ENCODE peak calls at places on chromosomes 3 and 15, in four cellular contexts. R is epithelial cell of esophagus, V is endothelial cell, Y is lung. G is an unnamed sample.

GRCh38 chr3:67082533-67083024 is 84.5 kb downstream of the KBTBD8 start:
- DNase-seq in R (no peak), V (no peak), Y (no peak), G (no peak)

GRCh38 chr3:53774414-53774813 is 71.8 kb downstream of the CHDH start:
- DNase-seq in R (no peak), V (no peak), Y (no peak), G (no peak)

GRCh38 chr15:82146990-82147461 is 101.2 kb upstream of the MEX3B start:
- DNase-seq in R (peak; percentile 86), V (no peak), Y (no peak), G (peak; percentile 77)

GRCh38 chr15:88654430-88655102 is 15.8 kb downstream of the ISG20 start:
- DNase-seq in R (no peak), V (no peak), Y (peak; percentile 27), G (no peak)

GRCh38 chr3:30681276-30682211 is 75.1 kb downstream of the TGFBR2 start:
- DNase-seq in R (peak; percentile 7), V (peak; percentile 20), Y (no peak), G (peak; percentile 40)

GRCh38 chr3:151290673-151291072 is 12.3 kb upstream of the P2RY14 start:
- DNase-seq in R (peak; percentile 39), V (no peak), Y (no peak), G (peak; percentile 64)

GRCh38 chr3:187721055-187721454 is 18.7 kb upstream of the RTP2 start:
- DNase-seq in R (no peak), V (no peak), Y (no peak), G (no peak)

GRCh38 chr3:118766306-118766669 is 268.4 kb downstream of the IGSF11 start:
- DNase-seq in R (no peak), V (no peak), Y (no peak), G (no peak)

GRCh38 chr3:42497009-42497731 is 5.3 kb upstream of the VIPR1 start:
- DNase-seq in R (no peak), V (no peak), Y (no peak), G (peak; percentile 75)

GRCh38 chr3:63232764-63233396 is 45.2 kb upstream of the SYNPR start:
- DNase-seq in R (peak; percentile 15), V (no peak), Y (no peak), G (peak; percentile 14)

GRCh38 chr15:28113426-28114113 is 14.5 kb upstream of the OCA2 start:
- DNase-seq in R (no peak), V (no peak), Y (no peak), G (no peak)

GRCh38 chr15:101641894-101642293 is 10.3 kb downstream of the TM2D3 start:
- DNase-seq in R (peak; percentile 71), V (no peak), Y (no peak), G (no peak)

GRCh38 chr3:188037116-188037718 is 116.7 kb upstream of the LPP start:
- DNase-seq in R (peak; percentile 45), V (peak; percentile 12), Y (no peak), G (peak; percentile 50)

DNA sequence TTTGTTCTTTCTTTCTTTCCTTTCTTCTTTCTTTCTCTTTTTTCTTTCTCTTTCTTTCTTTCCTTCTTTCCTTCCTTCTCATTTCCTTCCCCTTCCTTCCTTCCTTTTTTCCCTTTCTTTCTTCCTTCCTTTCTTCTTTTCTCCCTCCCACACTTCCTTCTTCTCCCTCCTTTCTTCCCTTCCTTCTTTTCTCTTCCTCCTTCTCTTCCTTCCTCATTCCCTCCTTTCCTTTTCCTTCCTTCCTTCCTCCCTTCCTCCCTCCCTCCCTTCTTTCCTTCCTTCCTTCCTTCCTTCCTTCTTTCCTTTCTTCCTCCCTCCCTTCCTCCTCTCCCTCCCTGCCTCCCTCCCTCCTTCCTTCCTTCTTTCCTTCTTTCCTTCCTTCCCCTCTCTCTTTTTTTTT is 755.7 kb upstream of the GRM7 start:
- DNase-seq in R (no peak), V (no peak), Y (no peak), G (no peak)
- TF ChIP-seq CTCF in R (no peak), V (no peak), Y (no peak), G (no peak)

DNA sequence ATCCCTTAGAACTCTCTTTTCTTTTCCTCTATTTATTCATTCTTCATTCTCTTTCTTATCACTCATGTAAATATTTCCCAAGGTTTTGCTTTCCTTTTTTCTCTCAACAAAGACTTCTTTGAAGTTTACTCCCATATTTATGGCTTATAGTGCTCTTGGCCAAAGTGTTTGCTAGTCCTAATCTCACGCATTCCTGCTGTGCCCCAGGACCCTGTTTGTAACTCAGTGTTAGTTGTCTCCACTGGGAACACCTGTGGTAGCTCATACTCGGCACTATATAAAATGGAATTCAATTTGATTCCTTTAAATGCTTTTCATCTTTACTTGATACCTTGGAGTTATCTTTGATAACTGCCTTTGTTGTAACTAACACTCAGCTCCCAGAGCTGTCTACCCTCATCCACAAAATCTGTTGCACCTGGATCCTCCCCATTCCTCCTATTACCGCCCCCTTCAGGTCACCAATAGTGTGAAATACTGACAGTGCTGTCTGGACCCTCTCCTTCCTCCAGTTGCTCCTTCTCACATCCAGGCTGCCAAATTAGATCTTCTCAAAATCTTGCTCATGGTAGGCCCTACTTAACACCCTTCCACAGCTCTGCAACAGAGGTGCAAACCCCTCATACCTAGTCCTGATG is 76.8 kb downstream of the TIGIT start:
- DNase-seq in R (no peak), V (no peak), Y (no peak), G (no peak)
- TF ChIP-seq CTCF in R (peak; percentile 7), V (peak; percentile 52), Y (no peak), G (peak; percentile 8)

GRCh38 chr15:95616306-95616705 is 714.2 kb upstream of the NR2F2 start:
- DNase-seq in R (peak; percentile 56), V (no peak), Y (no peak), G (no peak)
- TF ChIP-seq CTCF in R (no peak), V (no peak), Y (no peak), G (no peak)

GRCh38 chr3:36600413-36600812 is 163.9 kb downstream of the DCLK3 start:
- DNase-seq in R (no peak), V (no peak), Y (no peak), G (no peak)
- TF ChIP-seq CTCF in R (no peak), V (no peak), Y (no peak), G (no peak)

GRCh38 chr15:25179673-25180511 is 225.1 kb downstream of the SNRPN start:
- DNase-seq in R (no peak), V (no peak), Y (no peak), G (no peak)
- TF ChIP-seq CTCF in R (no peak), V (no peak), Y (no peak), G (no peak)

DNA sequence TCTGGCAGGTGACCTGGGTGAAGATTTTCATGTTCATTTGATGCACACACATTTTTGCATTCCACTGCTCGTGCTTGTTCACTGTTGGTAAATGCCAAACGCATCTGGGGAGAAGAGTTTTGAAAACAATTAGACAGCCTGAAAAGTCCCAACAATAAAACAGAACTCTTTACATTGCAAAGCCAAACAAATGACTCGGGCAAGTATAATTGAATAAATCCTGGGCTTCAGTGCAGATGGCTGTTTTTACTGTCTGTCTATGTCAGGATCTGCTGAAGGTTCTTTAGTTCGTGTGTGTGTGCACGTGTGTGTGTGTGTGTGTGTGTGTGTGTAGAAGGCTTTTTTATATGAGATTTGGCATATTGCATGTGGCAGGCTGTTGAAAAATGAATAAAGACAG is 277.5 kb upstream of the CDIN1 start:
- DNase-seq in R (no peak), V (no peak), Y (no peak), G (no peak)
- TF ChIP-seq CTCF in R (no peak), V (no peak), Y (no peak), G (no peak)

GRCh38 chr3:158539414-158540014 is 31.5 kb upstream of the MLF1 start:
- DNase-seq in R (peak; percentile 55), V (peak; percentile 47), Y (no peak), G (peak; percentile 72)
- TF ChIP-seq CTCF in R (peak; percentile 61), V (peak; percentile 76), Y (no peak), G (peak; percentile 56)

GRCh38 chr3:153967260-153967659 is 153.9 kb upstream of the ARHGEF26 start:
- DNase-seq in R (no peak), V (no peak), Y (no peak), G (no peak)

GRCh38 chr3:153972862-153973261 is 148.3 kb upstream of the ARHGEF26 start:
- DNase-seq in R (no peak), V (no peak), Y (no peak), G (no peak)

GRCh38 chr3:153970047-153970446 is 151.1 kb upstream of the ARHGEF26 start:
- DNase-seq in R (peak; percentile 46), V (no peak), Y (no peak), G (no peak)

GRCh38 chr3:153973722-153974121 is 147.5 kb upstream of the ARHGEF26 start:
- DNase-seq in R (no peak), V (no peak), Y (no peak), G (no peak)

DNA sequence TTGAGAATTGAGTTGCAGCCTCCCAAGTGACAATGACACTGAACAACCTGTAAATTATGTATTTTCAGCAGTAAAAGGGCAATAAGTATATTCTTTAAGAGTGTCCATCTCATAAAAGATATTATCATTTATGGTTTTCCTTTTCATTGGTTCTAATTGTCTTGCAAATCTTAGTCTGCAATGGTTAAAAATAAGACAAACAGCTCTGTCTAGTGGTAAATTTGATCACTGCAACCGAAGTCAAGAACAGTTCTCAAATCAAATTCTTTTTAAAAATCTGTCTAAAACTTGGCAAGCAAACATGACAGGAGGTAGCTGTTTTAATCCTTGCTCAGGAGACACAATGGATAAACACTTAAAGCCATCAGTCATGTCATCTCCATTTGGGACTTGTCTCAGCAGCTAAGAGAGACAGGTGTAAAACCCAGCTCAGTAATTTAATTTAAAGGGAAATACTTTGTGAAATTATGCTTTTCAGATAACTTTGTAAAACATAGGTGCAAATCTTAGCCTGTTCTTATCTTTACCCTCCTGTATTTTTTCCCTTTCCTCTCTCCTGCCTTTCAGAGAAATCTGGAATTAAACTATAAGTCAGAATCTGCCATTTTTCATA is 150.3 kb upstream of the ARHGEF26 start:
- DNase-seq in R (peak; percentile 41), V (no peak), Y (no peak), G (peak; percentile 44)
- TF ChIP-seq CTCF in R (peak; percentile 62), V (no peak), Y (no peak), G (peak; percentile 62)

G was measured in astrocyte of the spinal cord.